ENCODE peak calls at places on chromosomes 3 and 15, in six cellular contexts. One of them, this sample, is unnamed.

GRCh38 chr3:19213608-19214220 is 65.4 kb downstream of the KCNH8 start:
- DNase-seq in activated CD4-positive, alpha-beta T cell treated with anti-CD3 and anti-CD28 coated beads, Interleukin-2, amount 10 ng/mL, durations not matched to agents 7 days and 5 days: no peak
- DNase-seq in naive thymus-derived CD8-positive, alpha-beta T cell: no peak
- DNase-seq in A172: no peak
- DNase-seq in hypothalamus: no peak
- DNase-seq in NCI-H1436: no peak
- DNase-seq in this sample: no peak

GRCh38 chr3:69205385-69205784 is 83.0 kb upstream of the LMOD3 start:
- DNase-seq in activated CD4-positive, alpha-beta T cell treated with anti-CD3 and anti-CD28 coated beads, Interleukin-2, amount 10 ng/mL, durations not matched to agents 7 days and 5 days: no peak
- DNase-seq in naive thymus-derived CD8-positive, alpha-beta T cell: no peak
- DNase-seq in A172: no peak
- DNase-seq in hypothalamus: no peak
- DNase-seq in NCI-H1436: no peak
- DNase-seq in this sample: no peak

GRCh38 chr3:14519406-14519805 is 20.7 kb downstream of the GRIP2 start:
- DNase-seq in activated CD4-positive, alpha-beta T cell treated with anti-CD3 and anti-CD28 coated beads, Interleukin-2, amount 10 ng/mL, durations not matched to agents 7 days and 5 days: no peak
- DNase-seq in naive thymus-derived CD8-positive, alpha-beta T cell: no peak
- DNase-seq in A172: no peak
- DNase-seq in hypothalamus: no peak
- DNase-seq in NCI-H1436: no peak
- DNase-seq in this sample: no peak

GRCh38 chr15:78841307-78841706 is 30.0 kb upstream of the ADAMTS7 start:
- DNase-seq in activated CD4-positive, alpha-beta T cell treated with anti-CD3 and anti-CD28 coated beads, Interleukin-2, amount 10 ng/mL, durations not matched to agents 7 days and 5 days: no peak
- DNase-seq in naive thymus-derived CD8-positive, alpha-beta T cell: no peak
- DNase-seq in A172: no peak
- DNase-seq in hypothalamus: no peak
- DNase-seq in NCI-H1436: no peak
- DNase-seq in this sample: no peak

GRCh38 chr3:52237659-52238172 is 1.2 kb downstream of the TWF2 start:
- DNase-seq in activated CD4-positive, alpha-beta T cell treated with anti-CD3 and anti-CD28 coated beads, Interleukin-2, amount 10 ng/mL, durations not matched to agents 7 days and 5 days: no peak
- DNase-seq in naive thymus-derived CD8-positive, alpha-beta T cell: no peak
- DNase-seq in A172: peak; percentile 93
- DNase-seq in hypothalamus: peak; percentile 54
- DNase-seq in NCI-H1436: no peak
- DNase-seq in this sample: peak; percentile 35

GRCh38 chr15:89197503-89197971 is 23.8 kb downstream of the RLBP1 start:
- DNase-seq in activated CD4-positive, alpha-beta T cell treated with anti-CD3 and anti-CD28 coated beads, Interleukin-2, amount 10 ng/mL, durations not matched to agents 7 days and 5 days: no peak
- DNase-seq in naive thymus-derived CD8-positive, alpha-beta T cell: no peak
- DNase-seq in A172: no peak
- DNase-seq in hypothalamus: peak; percentile 66
- DNase-seq in NCI-H1436: no peak
- DNase-seq in this sample: peak; percentile 68

GRCh38 chr15:57005244-57005643 is 86.8 kb downstream of the TCF12 start:
- DNase-seq in activated CD4-positive, alpha-beta T cell treated with anti-CD3 and anti-CD28 coated beads, Interleukin-2, amount 10 ng/mL, durations not matched to agents 7 days and 5 days: no peak
- DNase-seq in naive thymus-derived CD8-positive, alpha-beta T cell: no peak
- DNase-seq in A172: no peak
- DNase-seq in hypothalamus: no peak
- DNase-seq in NCI-H1436: no peak
- DNase-seq in this sample: no peak

GRCh38 chr15:78129098-78130011 is 1.9 kb downstream of the CIB2 start:
- DNase-seq in activated CD4-positive, alpha-beta T cell treated with anti-CD3 and anti-CD28 coated beads, Interleukin-2, amount 10 ng/mL, durations not matched to agents 7 days and 5 days: no peak
- DNase-seq in naive thymus-derived CD8-positive, alpha-beta T cell: no peak
- DNase-seq in A172: no peak
- DNase-seq in hypothalamus: no peak
- DNase-seq in NCI-H1436: no peak
- DNase-seq in this sample: no peak

GRCh38 chr3:188458761-188459160 is 304.8 kb downstream of the LPP start:
- DNase-seq in activated CD4-positive, alpha-beta T cell treated with anti-CD3 and anti-CD28 coated beads, Interleukin-2, amount 10 ng/mL, durations not matched to agents 7 days and 5 days: no peak
- DNase-seq in naive thymus-derived CD8-positive, alpha-beta T cell: no peak
- DNase-seq in A172: no peak
- DNase-seq in hypothalamus: no peak
- DNase-seq in NCI-H1436: no peak
- DNase-seq in this sample: no peak

GRCh38 chr3:11642455-11643162 is 1.1 kb downstream of the VGLL4 start:
- DNase-seq in activated CD4-positive, alpha-beta T cell treated with anti-CD3 and anti-CD28 coated beads, Interleukin-2, amount 10 ng/mL, durations not matched to agents 7 days and 5 days: peak; percentile 75
- DNase-seq in naive thymus-derived CD8-positive, alpha-beta T cell: peak; percentile 56
- DNase-seq in A172: peak; percentile 69
- DNase-seq in hypothalamus: peak; percentile 80
- DNase-seq in NCI-H1436: no peak
- DNase-seq in this sample: peak; percentile 48

GRCh38 chr15:89776274-89777072 is at the start of gene MESP2:
- DNase-seq in activated CD4-positive, alpha-beta T cell treated with anti-CD3 and anti-CD28 coated beads, Interleukin-2, amount 10 ng/mL, durations not matched to agents 7 days and 5 days: peak; percentile 54
- DNase-seq in naive thymus-derived CD8-positive, alpha-beta T cell: no peak
- DNase-seq in A172: no peak
- DNase-seq in hypothalamus: peak; percentile 29
- DNase-seq in NCI-H1436: peak; percentile 52
- DNase-seq in this sample: peak; percentile 31

GRCh38 chr3:194481103-194481502 is 5.7 kb downstream of the ATP13A3 start:
- DNase-seq in activated CD4-positive, alpha-beta T cell treated with anti-CD3 and anti-CD28 coated beads, Interleukin-2, amount 10 ng/mL, durations not matched to agents 7 days and 5 days: no peak
- DNase-seq in naive thymus-derived CD8-positive, alpha-beta T cell: no peak
- DNase-seq in A172: peak; percentile 51
- DNase-seq in hypothalamus: no peak
- DNase-seq in NCI-H1436: no peak
- DNase-seq in this sample: no peak

GRCh38 chr3:125437631-125438435 is 62.7 kb upstream of the ZNF148 start:
- DNase-seq in activated CD4-positive, alpha-beta T cell treated with anti-CD3 and anti-CD28 coated beads, Interleukin-2, amount 10 ng/mL, durations not matched to agents 7 days and 5 days: peak; percentile 63
- DNase-seq in naive thymus-derived CD8-positive, alpha-beta T cell: peak; percentile 24
- DNase-seq in A172: peak; percentile 49
- DNase-seq in hypothalamus: peak; percentile 5
- DNase-seq in NCI-H1436: peak; percentile 20
- DNase-seq in this sample: peak; percentile 64

GRCh38 chr3:104180906-104181305 is 1185.8 kb upstream of the ALCAM start:
- DNase-seq in activated CD4-positive, alpha-beta T cell treated with anti-CD3 and anti-CD28 coated beads, Interleukin-2, amount 10 ng/mL, durations not matched to agents 7 days and 5 days: no peak
- DNase-seq in naive thymus-derived CD8-positive, alpha-beta T cell: no peak
- DNase-seq in A172: no peak
- DNase-seq in hypothalamus: no peak
- DNase-seq in NCI-H1436: no peak
- DNase-seq in this sample: no peak

GRCh38 chr15:65132841-65133549 is 613 bp downstream of the PDCD7 start:
- DNase-seq in activated CD4-positive, alpha-beta T cell treated with anti-CD3 and anti-CD28 coated beads, Interleukin-2, amount 10 ng/mL, durations not matched to agents 7 days and 5 days: peak; percentile 10
- DNase-seq in naive thymus-derived CD8-positive, alpha-beta T cell: no peak
- DNase-seq in A172: no peak
- DNase-seq in hypothalamus: no peak
- DNase-seq in NCI-H1436: no peak
- DNase-seq in this sample: no peak

GRCh38 chr3:170038434-170039110 is 777 bp downstream of the GPR160 start:
- DNase-seq in activated CD4-positive, alpha-beta T cell treated with anti-CD3 and anti-CD28 coated beads, Interleukin-2, amount 10 ng/mL, durations not matched to agents 7 days and 5 days: no peak
- DNase-seq in naive thymus-derived CD8-positive, alpha-beta T cell: peak; percentile 22
- DNase-seq in A172: no peak
- DNase-seq in hypothalamus: no peak
- DNase-seq in NCI-H1436: peak; percentile 42
- DNase-seq in this sample: no peak

GRCh38 chr3:195863121-195864061 is 45.0 kb downstream of the TNK2 start:
- DNase-seq in activated CD4-positive, alpha-beta T cell treated with anti-CD3 and anti-CD28 coated beads, Interleukin-2, amount 10 ng/mL, durations not matched to agents 7 days and 5 days: peak; percentile 61
- DNase-seq in naive thymus-derived CD8-positive, alpha-beta T cell: peak; percentile 31
- DNase-seq in A172: peak; percentile 83
- DNase-seq in hypothalamus: peak; percentile 68
- DNase-seq in NCI-H1436: no peak
- DNase-seq in this sample: peak; percentile 90

GRCh38 chr15:96365781-96366525 is 35.5 kb downstream of the NR2F2 start:
- DNase-seq in activated CD4-positive, alpha-beta T cell treated with anti-CD3 and anti-CD28 coated beads, Interleukin-2, amount 10 ng/mL, durations not matched to agents 7 days and 5 days: no peak
- DNase-seq in naive thymus-derived CD8-positive, alpha-beta T cell: no peak
- DNase-seq in A172: no peak
- DNase-seq in hypothalamus: no peak
- DNase-seq in NCI-H1436: no peak
- DNase-seq in this sample: no peak

GRCh38 chr3:187802928-187803259 is 57.6 kb upstream of the BCL6 start:
- DNase-seq in activated CD4-positive, alpha-beta T cell treated with anti-CD3 and anti-CD28 coated beads, Interleukin-2, amount 10 ng/mL, durations not matched to agents 7 days and 5 days: peak; percentile 84
- DNase-seq in naive thymus-derived CD8-positive, alpha-beta T cell: no peak
- DNase-seq in A172: no peak
- DNase-seq in hypothalamus: no peak
- DNase-seq in NCI-H1436: no peak
- DNase-seq in this sample: no peak

GRCh38 chr15:39191871-39192281 is 389.0 kb upstream of the THBS1 start:
- DNase-seq in activated CD4-positive, alpha-beta T cell treated with anti-CD3 and anti-CD28 coated beads, Interleukin-2, amount 10 ng/mL, durations not matched to agents 7 days and 5 days: no peak
- DNase-seq in naive thymus-derived CD8-positive, alpha-beta T cell: no peak
- DNase-seq in A172: peak; percentile 63
- DNase-seq in hypothalamus: no peak
- DNase-seq in NCI-H1436: no peak
- DNase-seq in this sample: no peak

GRCh38 chr15:63501256-63502089 is 2.9 kb upstream of the USP3 start:
- DNase-seq in activated CD4-positive, alpha-beta T cell treated with anti-CD3 and anti-CD28 coated beads, Interleukin-2, amount 10 ng/mL, durations not matched to agents 7 days and 5 days: peak; percentile 40
- DNase-seq in naive thymus-derived CD8-positive, alpha-beta T cell: peak; percentile 55
- DNase-seq in A172: peak; percentile 65
- DNase-seq in hypothalamus: no peak
- DNase-seq in NCI-H1436: no peak
- DNase-seq in this sample: no peak

GRCh38 chr15:32722126-32722525 is 4.3 kb downstream of the GREM1 start:
- DNase-seq in activated CD4-positive, alpha-beta T cell treated with anti-CD3 and anti-CD28 coated beads, Interleukin-2, amount 10 ng/mL, durations not matched to agents 7 days and 5 days: no peak
- DNase-seq in naive thymus-derived CD8-positive, alpha-beta T cell: no peak
- DNase-seq in A172: no peak
- DNase-seq in hypothalamus: no peak
- DNase-seq in NCI-H1436: no peak
- DNase-seq in this sample: no peak

GRCh38 chr3:138694287-138695007 is 85.9 kb downstream of the FAIM start:
- DNase-seq in activated CD4-positive, alpha-beta T cell treated with anti-CD3 and anti-CD28 coated beads, Interleukin-2, amount 10 ng/mL, durations not matched to agents 7 days and 5 days: no peak
- DNase-seq in naive thymus-derived CD8-positive, alpha-beta T cell: no peak
- DNase-seq in A172: peak; percentile 97
- DNase-seq in hypothalamus: no peak
- DNase-seq in NCI-H1436: no peak
- DNase-seq in this sample: no peak

GRCh38 chr15:37076543-37076942 is 23.8 kb downstream of the MEIS2 start:
- DNase-seq in activated CD4-positive, alpha-beta T cell treated with anti-CD3 and anti-CD28 coated beads, Interleukin-2, amount 10 ng/mL, durations not matched to agents 7 days and 5 days: no peak
- DNase-seq in naive thymus-derived CD8-positive, alpha-beta T cell: no peak
- DNase-seq in A172: no peak
- DNase-seq in hypothalamus: no peak
- DNase-seq in NCI-H1436: no peak
- DNase-seq in this sample: no peak

GRCh38 chr3:138465927-138466326 is 31.5 kb downstream of the ESYT3 start:
- DNase-seq in activated CD4-positive, alpha-beta T cell treated with anti-CD3 and anti-CD28 coated beads, Interleukin-2, amount 10 ng/mL, durations not matched to agents 7 days and 5 days: no peak
- DNase-seq in naive thymus-derived CD8-positive, alpha-beta T cell: no peak
- DNase-seq in A172: no peak
- DNase-seq in hypothalamus: no peak
- DNase-seq in NCI-H1436: no peak
- DNase-seq in this sample: no peak

GRCh38 chr15:70095387-70096214 is 2.1 kb downstream of the TLE3 start:
- DNase-seq in activated CD4-positive, alpha-beta T cell treated with anti-CD3 and anti-CD28 coated beads, Interleukin-2, amount 10 ng/mL, durations not matched to agents 7 days and 5 days: peak; percentile 19
- DNase-seq in naive thymus-derived CD8-positive, alpha-beta T cell: no peak
- DNase-seq in A172: no peak
- DNase-seq in hypothalamus: no peak
- DNase-seq in NCI-H1436: no peak
- DNase-seq in this sample: no peak

GRCh38 chr3:76438971-76439370 is 600.9 kb upstream of the ROBO2 start:
- DNase-seq in activated CD4-positive, alpha-beta T cell treated with anti-CD3 and anti-CD28 coated beads, Interleukin-2, amount 10 ng/mL, durations not matched to agents 7 days and 5 days: no peak
- DNase-seq in naive thymus-derived CD8-positive, alpha-beta T cell: no peak
- DNase-seq in A172: no peak
- DNase-seq in hypothalamus: no peak
- DNase-seq in NCI-H1436: no peak
- DNase-seq in this sample: no peak

GRCh38 chr3:127288921-127289645 is 1.2 kb upstream of the PRR20G start:
- DNase-seq in activated CD4-positive, alpha-beta T cell treated with anti-CD3 and anti-CD28 coated beads, Interleukin-2, amount 10 ng/mL, durations not matched to agents 7 days and 5 days: peak; percentile 25
- DNase-seq in naive thymus-derived CD8-positive, alpha-beta T cell: no peak
- DNase-seq in A172: no peak
- DNase-seq in hypothalamus: no peak
- DNase-seq in NCI-H1436: no peak
- DNase-seq in this sample: no peak

GRCh38 chr3:144324061-144324460 is 352.4 kb downstream of the DIPK2A start:
- DNase-seq in activated CD4-positive, alpha-beta T cell treated with anti-CD3 and anti-CD28 coated beads, Interleukin-2, amount 10 ng/mL, durations not matched to agents 7 days and 5 days: no peak
- DNase-seq in naive thymus-derived CD8-positive, alpha-beta T cell: no peak
- DNase-seq in A172: no peak
- DNase-seq in hypothalamus: no peak
- DNase-seq in NCI-H1436: no peak
- DNase-seq in this sample: no peak

GRCh38 chr3:16355864-16356263 is 90.9 kb downstream of the OXNAD1 start:
- DNase-seq in activated CD4-positive, alpha-beta T cell treated with anti-CD3 and anti-CD28 coated beads, Interleukin-2, amount 10 ng/mL, durations not matched to agents 7 days and 5 days: no peak
- DNase-seq in naive thymus-derived CD8-positive, alpha-beta T cell: no peak
- DNase-seq in A172: no peak
- DNase-seq in hypothalamus: no peak
- DNase-seq in NCI-H1436: no peak
- DNase-seq in this sample: no peak

GRCh38 chr15:81061490-81062235 is 60.9 kb downstream of the TLNRD1 start:
- DNase-seq in activated CD4-positive, alpha-beta T cell treated with anti-CD3 and anti-CD28 coated beads, Interleukin-2, amount 10 ng/mL, durations not matched to agents 7 days and 5 days: no peak
- DNase-seq in naive thymus-derived CD8-positive, alpha-beta T cell: no peak
- DNase-seq in A172: no peak
- DNase-seq in hypothalamus: no peak
- DNase-seq in NCI-H1436: no peak
- DNase-seq in this sample: no peak

GRCh38 chr15:57079907-57080750 is 161.7 kb downstream of the TCF12 start:
- DNase-seq in activated CD4-positive, alpha-beta T cell treated with anti-CD3 and anti-CD28 coated beads, Interleukin-2, amount 10 ng/mL, durations not matched to agents 7 days and 5 days: no peak
- DNase-seq in naive thymus-derived CD8-positive, alpha-beta T cell: no peak
- DNase-seq in A172: no peak
- DNase-seq in hypothalamus: no peak
- DNase-seq in NCI-H1436: no peak
- DNase-seq in this sample: no peak

GRCh38 chr3:64399205-64399800 is 174.0 kb upstream of the PRICKLE2 start:
- DNase-seq in activated CD4-positive, alpha-beta T cell treated with anti-CD3 and anti-CD28 coated beads, Interleukin-2, amount 10 ng/mL, durations not matched to agents 7 days and 5 days: peak; percentile 21
- DNase-seq in naive thymus-derived CD8-positive, alpha-beta T cell: no peak
- DNase-seq in A172: peak; percentile 48
- DNase-seq in hypothalamus: no peak
- DNase-seq in NCI-H1436: no peak
- DNase-seq in this sample: no peak

GRCh38 chr3:52277972-52278509 is 408 bp downstream of the WDR82 start:
- DNase-seq in activated CD4-positive, alpha-beta T cell treated with anti-CD3 and anti-CD28 coated beads, Interleukin-2, amount 10 ng/mL, durations not matched to agents 7 days and 5 days: peak; percentile 64
- DNase-seq in naive thymus-derived CD8-positive, alpha-beta T cell: peak; percentile 43
- DNase-seq in A172: no peak
- DNase-seq in hypothalamus: peak; percentile 85
- DNase-seq in NCI-H1436: no peak
- DNase-seq in this sample: peak; percentile 52

GRCh38 chr3:40468018-40468417 is 8.9 kb upstream of the ZNF619 start:
- DNase-seq in activated CD4-positive, alpha-beta T cell treated with anti-CD3 and anti-CD28 coated beads, Interleukin-2, amount 10 ng/mL, durations not matched to agents 7 days and 5 days: no peak
- DNase-seq in naive thymus-derived CD8-positive, alpha-beta T cell: no peak
- DNase-seq in A172: no peak
- DNase-seq in hypothalamus: no peak
- DNase-seq in NCI-H1436: no peak
- DNase-seq in this sample: no peak

This sample was measured in caudate nucleus.